ENCODE peak calls at places on chromosomes 12 and 14, in six cellular contexts. E is sigmoid colon, H is stomach, K is GM12878, V is GM23338, Z is SK-N-SH. L is an unnamed sample.

GRCh38 chr12:14696265-14696741 is at the start of gene GUCY2C:
- DNase-seq in E (no peak), H (no peak), K (no peak), V (no peak), Z (no peak), L (no peak)

GRCh38 chr12:57250541-57250940 is 446 bp downstream of the STAC3 start:
- DNase-seq in E (no peak), H (no peak), K (no peak), V (no peak), Z (no peak), L (no peak)

GRCh38 chr12:77228376-77228775 is 163.0 kb upstream of the E2F7 start:
- DNase-seq in E (no peak), H (no peak), K (no peak), V (no peak), Z (no peak), L (no peak)

GRCh38 chr12:11826607-11827006 is 177.1 kb downstream of the ETV6 start:
- DNase-seq in E (no peak), H (no peak), K (no peak), V (no peak), Z (no peak), L (no peak)

GRCh38 chr12:32139064-32139421 is 32.4 kb downstream of the BICD1 start:
- DNase-seq in E (no peak), H (no peak), K (peak; percentile 92), V (peak; percentile 37), Z (no peak), L (no peak)

GRCh38 chr12:2396448-2396871 is 343.7 kb downstream of the CACNA1C start:
- DNase-seq in E (peak; percentile 86), H (no peak), K (no peak), V (no peak), Z (no peak), L (peak; percentile 9)

GRCh38 chr12:20657496-20657895 is 37.6 kb upstream of the SLCO1C1 start:
- DNase-seq in E (no peak), H (no peak), K (no peak), V (no peak), Z (no peak), L (no peak)

GRCh38 chr12:52900896-52901714 is 3.8 kb downstream of the KRT8 start:
- DNase-seq in E (no peak), H (no peak), K (no peak), V (no peak), Z (no peak), L (no peak)

GRCh38 chr12:69007858-69008314 is 74.9 kb upstream of the CPM start:
- DNase-seq in E (no peak), H (no peak), K (no peak), V (no peak), Z (no peak), L (no peak)

GRCh38 chr14:50542941-50543418 is 10.6 kb upstream of the MAP4K5 start:
- DNase-seq in E (no peak), H (peak; percentile 38), K (no peak), V (peak; percentile 77), Z (peak; percentile 51), L (peak; percentile 44)

GRCh38 chr14:31935406-31935805 is 141.7 kb upstream of the ARHGAP5 start:
- DNase-seq in E (no peak), H (no peak), K (no peak), V (no peak), Z (no peak), L (no peak)

DNA sequence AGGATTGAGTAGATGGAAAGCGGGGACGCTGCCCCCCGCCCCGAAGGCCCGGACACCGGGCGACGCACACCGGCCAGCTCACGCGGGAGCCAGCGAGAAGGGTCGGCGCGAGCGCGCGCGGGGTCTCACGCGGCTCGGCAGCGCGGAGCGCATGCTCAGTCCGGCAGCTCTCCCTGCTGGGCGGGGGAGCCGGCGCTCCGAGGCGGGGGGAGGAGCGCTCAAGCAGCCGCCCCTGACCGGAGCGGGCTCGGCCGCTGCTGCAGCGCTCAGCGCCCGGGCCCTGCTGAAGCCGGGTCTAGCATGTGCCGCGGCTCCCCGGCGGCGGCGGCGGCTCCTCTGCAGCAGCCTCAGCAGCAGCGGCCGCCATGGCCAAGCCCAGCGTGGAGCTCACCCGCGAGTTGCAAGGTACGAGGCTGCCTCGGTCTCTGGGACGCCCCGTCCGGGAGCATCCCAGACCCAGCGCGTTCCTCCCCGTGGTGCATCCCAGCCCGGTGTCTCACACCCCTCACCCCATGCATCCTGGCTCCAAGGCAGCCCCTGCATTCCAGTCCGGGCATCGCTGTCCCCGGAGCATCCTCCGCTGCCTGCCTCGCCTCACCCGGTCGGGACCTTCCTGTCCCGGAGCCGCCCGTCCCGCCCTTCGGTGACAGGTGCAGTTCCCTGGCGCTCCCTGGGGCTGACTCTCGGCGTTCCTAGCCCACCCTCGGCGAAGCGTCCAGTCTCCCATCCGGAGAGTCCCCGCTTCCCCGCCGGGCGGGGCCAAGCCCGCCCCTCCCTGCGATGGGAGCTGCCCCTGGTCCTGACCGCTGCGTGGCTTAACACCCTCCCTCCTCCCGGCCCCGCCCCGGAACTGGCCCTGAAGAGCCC is at the start of gene CARMIL3:
- DNase-seq in E (peak; percentile 77), H (peak; percentile 70), K (no peak), V (peak; percentile 90), Z (peak; percentile 97), L (peak; percentile 57)
- TF ChIP-seq POLR2AphosphoS5 in E (no peak), H (no peak), K (peak; percentile 29), V (peak; percentile 10), Z (peak; percentile 18), L (no peak)

GRCh38 chr14:72540836-72541235 is 353.1 kb downstream of the DPF3 start:
- DNase-seq in E (no peak), H (no peak), K (no peak), V (no peak), Z (no peak), L (no peak)
- H3K27me3 ChIP-seq in E (no peaks in the 10 kb centered on the region), H (no peaks in the 10 kb centered on the region), K (no peaks in the 10 kb centered on the region), V (no peaks in the 10 kb centered on the region), Z (no peaks in the 10 kb centered on the region), L (no peaks in the 10 kb centered on the region)

DNA sequence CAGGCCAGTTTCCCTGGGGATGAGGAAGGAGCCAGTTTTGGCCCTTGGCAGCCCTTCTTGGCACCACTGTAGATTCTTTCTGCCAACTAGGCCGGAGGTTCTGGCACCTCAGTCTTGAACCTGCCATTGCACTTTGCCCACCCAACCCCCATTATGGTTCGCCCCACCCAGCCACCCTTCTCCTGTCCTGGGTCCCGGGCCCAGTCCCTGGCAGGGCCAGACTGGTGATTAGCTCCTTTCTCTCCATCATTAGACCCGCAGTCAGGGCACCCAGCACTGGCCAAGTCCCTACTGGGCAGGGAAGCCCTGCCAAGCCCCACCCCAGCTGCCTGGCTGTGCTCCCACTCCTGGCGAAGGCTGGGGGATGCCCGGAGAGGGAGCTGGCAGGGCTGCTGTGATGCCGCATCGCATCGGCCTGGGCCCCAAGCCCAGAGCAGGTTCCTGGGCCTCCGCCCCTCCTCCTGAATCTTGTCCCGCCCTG is 9.7 kb downstream of the FAM222A start:
- DNase-seq in E (peak; percentile 94), H (peak; percentile 82), K (no peak), V (no peak), Z (peak; percentile 75), L (peak; percentile 65)
- TF ChIP-seq POLR2AphosphoS5 in E (peak; percentile 61), H (peak; percentile 27), K (no peak), V (no peak), Z (no peak), L (peak; percentile 16)

GRCh38 chr12:131613186-131613585 is 97.7 kb upstream of the SFSWAP start:
- DNase-seq in E (no peak), H (no peak), K (no peak), V (no peak), Z (no peak), L (no peak)
- H3K27me3 ChIP-seq in E (no peaks in the 10 kb centered on the region), H (no peaks in the 10 kb centered on the region), K (peaks cover 2% of the 10 kb centered on the region), V (no peaks in the 10 kb centered on the region), Z (no peaks in the 10 kb centered on the region), L (peaks cover 1% of the 10 kb centered on the region)

DNA sequence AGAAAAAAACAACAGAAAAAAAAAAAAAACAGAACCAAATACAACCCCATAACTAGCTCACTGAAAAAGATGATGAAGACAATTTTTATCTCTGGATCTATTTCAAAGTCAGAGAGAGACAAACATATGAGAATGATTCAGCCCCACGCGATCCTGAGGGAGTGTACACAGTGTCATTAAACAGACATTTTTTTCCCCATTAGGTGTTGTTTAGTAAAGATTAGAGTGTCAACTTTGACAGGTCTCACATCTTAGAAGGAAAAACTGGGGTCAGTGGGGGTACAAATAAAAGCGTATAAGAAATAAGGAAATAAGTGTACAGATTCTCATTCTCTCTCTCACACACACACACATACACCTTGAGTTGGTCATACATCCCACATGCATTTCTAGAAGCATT is 635.4 kb downstream of the NRXN3 start:
- DNase-seq in E (no peak), H (no peak), K (no peak), V (no peak), Z (no peak), L (no peak)
- TF ChIP-seq POLR2AphosphoS5 in E (no peak), H (no peak), K (no peak), V (no peak), Z (no peak), L (no peak)

GRCh38 chr12:3551386-3551785 is 60.4 kb downstream of the PRMT8 start:
- DNase-seq in E (peak; percentile 76), H (no peak), K (no peak), V (no peak), Z (no peak), L (no peak)

GRCh38 chr12:3553681-3554546 is 62.9 kb downstream of the PRMT8 start:
- DNase-seq in E (no peak), H (peak; percentile 11), K (no peak), V (peak; percentile 54), Z (peak; percentile 27), L (no peak)

GRCh38 chr12:3551976-3552725 is 61.1 kb downstream of the PRMT8 start:
- DNase-seq in E (no peak), H (peak; percentile 17), K (no peak), V (no peak), Z (no peak), L (no peak)

GRCh38 chr12:3553221-3553620 is 62.2 kb downstream of the PRMT8 start:
- DNase-seq in E (no peak), H (peak; percentile 22), K (no peak), V (no peak), Z (no peak), L (no peak)

GRCh38 chr12:3552726-3553045 is 61.7 kb downstream of the PRMT8 start:
- DNase-seq in E (no peak), H (peak; percentile 16), K (no peak), V (no peak), Z (no peak), L (no peak)
- H3K27me3 ChIP-seq in E (no peaks in the 10 kb centered on the region), H (no peaks in the 10 kb centered on the region), K (peaks cover 6% of the 10 kb centered on the region), V (no peaks in the 10 kb centered on the region), Z (no peaks in the 10 kb centered on the region), L (no peaks in the 10 kb centered on the region)

DNA sequence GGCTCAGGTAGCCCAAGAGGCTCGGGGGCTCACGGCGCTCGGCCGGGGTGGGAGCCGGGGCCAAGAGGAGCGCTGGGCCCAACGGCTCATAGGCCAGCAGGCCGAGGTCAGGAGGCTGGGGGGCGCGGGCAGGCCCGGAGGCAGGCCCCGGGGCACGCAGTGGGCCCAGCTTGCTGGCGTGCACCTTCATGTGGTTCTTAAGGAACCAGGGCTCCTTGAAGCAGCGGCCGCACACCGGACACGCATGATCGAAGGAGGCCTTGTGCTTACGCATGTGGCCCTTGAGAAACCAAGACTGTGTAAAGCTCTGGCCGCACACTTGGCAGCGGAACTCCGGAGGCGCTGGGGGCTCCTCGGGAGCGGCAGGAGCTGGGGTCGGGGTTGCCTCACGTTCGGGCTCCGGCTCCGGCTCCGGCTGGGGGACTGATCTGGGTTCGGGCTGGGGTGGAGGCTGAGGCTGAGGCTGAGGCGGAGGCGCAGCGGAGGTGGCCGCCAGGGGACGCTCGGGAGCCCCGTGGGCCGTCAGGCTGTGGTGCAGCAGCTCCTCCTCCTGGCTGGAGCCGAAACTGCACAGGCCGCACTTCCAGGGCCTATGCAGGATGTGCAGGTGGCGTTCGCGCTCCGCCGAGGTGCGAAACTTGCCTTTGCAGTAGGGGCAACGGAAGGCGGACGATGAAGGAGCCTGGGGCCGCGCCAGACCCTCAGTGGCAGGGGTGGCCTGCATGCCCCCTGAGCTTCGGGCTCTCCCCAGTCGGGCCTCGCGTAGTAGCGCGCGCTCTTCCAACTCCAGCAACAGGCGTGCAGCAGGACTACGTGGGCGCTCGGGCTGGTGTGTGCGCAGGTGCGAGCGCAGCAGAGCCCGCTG is 6.1 kb downstream of the ZNF219 start:
- DNase-seq in E (peak; percentile 91), H (peak; percentile 90), K (no peak), V (peak; percentile 91), Z (peak; percentile 95), L (peak; percentile 77)
- TF ChIP-seq POLR2AphosphoS5 in E (peak; percentile 59), H (peak; percentile 26), K (no peak), V (peak; percentile 53), Z (peak; percentile 64), L (peak; percentile 67)